ENCODE peak calls at places on chromosomes 7 and 10, in ten cellular contexts. G, F, C, E, K, O, A, T, U and J are unnamed samples.

GRCh38 chr10:59805043-59805442 is 51.8 kb upstream of the MRLN start:
- DNase-seq in G (peak), F (no peak), C (peak), E (peak), K (no peak), O (peak), A (no peak), T (no peak), U (peak), J (peak)

GRCh38 chr7:102270176-102270887 is 16.3 kb upstream of the SH2B2 start:
- DNase-seq in G (no peak), F (no peak), C (no peak), E (no peak), K (no peak), O (no peak), A (no peak), T (no peak), U (no peak), J (no peak)

GRCh38 chr10:6665847-6666246 is 85.8 kb upstream of the PRKCQ start:
- DNase-seq in G (peak), F (no peak), C (no peak), E (no peak), K (no peak), O (no peak), A (no peak), T (no peak), U (no peak), J (peak)

GRCh38 chr7:29430279-29430949 is 133.2 kb upstream of the PRR15 start:
- DNase-seq in G (no peak), F (no peak), C (no peak), E (no peak), K (no peak), O (no peak), A (no peak), T (no peak), U (no peak), J (no peak)

GRCh38 chr7:24963218-24963617 is 16.8 kb downstream of the OSBPL3 start:
- DNase-seq in G (peak), F (no peak), C (no peak), E (peak), K (no peak), O (no peak), A (no peak), T (no peak), U (peak), J (peak)

GRCh38 chr7:143487566-143487965 is 9.9 kb downstream of the TAS2R41 start:
- DNase-seq in G (no peak), F (no peak), C (no peak), E (peak), K (no peak), O (no peak), A (peak), T (peak), U (peak), J (no peak)

GRCh38 chr7:157464111-157464970 is 127.5 kb downstream of the DNAJB6 start:
- DNase-seq in G (no peak), F (no peak), C (peak), E (no peak), K (no peak), O (no peak), A (no peak), T (no peak), U (no peak), J (no peak)

GRCh38 chr10:102988404-102989314 is 70.6 kb downstream of the CNNM2 start:
- DNase-seq in G (no peak), F (peak), C (no peak), E (peak), K (no peak), O (no peak), A (no peak), T (peak), U (peak), J (no peak)

GRCh38 chr10:109866995-109867635 is 56.2 kb downstream of the XPNPEP1 start:
- DNase-seq in G (no peak), F (no peak), C (no peak), E (peak), K (no peak), O (no peak), A (no peak), T (no peak), U (peak), J (no peak)

GRCh38 chr10:122019414-122019975 is 30.5 kb downstream of the TACC2 start:
- DNase-seq in G (no peak), F (peak), C (peak), E (no peak), K (no peak), O (no peak), A (no peak), T (no peak), U (no peak), J (peak)

GRCh38 chr10:97869091-97870042 is 19.7 kb downstream of the GOLGA7B start:
- DNase-seq in G (peak), F (peak), C (peak), E (peak), K (peak), O (peak), A (peak), T (peak), U (peak), J (peak)

GRCh38 chr10:91707236-91707635 is 74.4 kb upstream of the PPP1R3C start:
- DNase-seq in G (no peak), F (no peak), C (no peak), E (no peak), K (no peak), O (no peak), A (no peak), T (no peak), U (no peak), J (no peak)

GRCh38 chr7:122885583-122886356 is 490 bp downstream of the CADPS2 start:
- DNase-seq in G (no peak), F (no peak), C (peak), E (peak), K (no peak), O (peak), A (peak), T (no peak), U (peak), J (peak)

GRCh38 chr10:42952358-42952757 is 124.5 kb upstream of the RET start:
- DNase-seq in G (no peak), F (no peak), C (peak), E (no peak), K (no peak), O (peak), A (no peak), T (peak), U (peak), J (peak)

GRCh38 chr7:26603631-26604030 is 260.8 kb downstream of the SKAP2 start:
- DNase-seq in G (no peak), F (no peak), C (peak), E (peak), K (no peak), O (no peak), A (no peak), T (no peak), U (no peak), J (peak)

GRCh38 chr7:158022601-158023000 is 565.0 kb downstream of the PTPRN2 start:
- DNase-seq in G (no peak), F (no peak), C (no peak), E (no peak), K (no peak), O (no peak), A (no peak), T (no peak), U (no peak), J (no peak)

GRCh38 chr10:36188054-36188453 is 546.0 kb upstream of the FZD8 start:
- DNase-seq in G (no peak), F (no peak), C (peak), E (no peak), K (no peak), O (no peak), A (no peak), T (no peak), U (no peak), J (peak)

GRCh38 chr7:137434530-137434929 is 91.0 kb upstream of the PTN start:
- DNase-seq in G (no peak), F (no peak), C (no peak), E (no peak), K (no peak), O (no peak), A (no peak), T (no peak), U (no peak), J (no peak)

GRCh38 chr10:132303361-132304115 is 4.2 kb downstream of the STK32C start:
- DNase-seq in G (no peak), F (no peak), C (no peak), E (no peak), K (no peak), O (no peak), A (no peak), T (no peak), U (no peak), J (no peak)

GRCh38 chr7:151003572-151003971 is 12.8 kb downstream of the NOS3 start:
- DNase-seq in G (no peak), F (no peak), C (peak), E (no peak), K (no peak), O (no peak), A (no peak), T (no peak), U (no peak), J (no peak)

GRCh38 chr7:66187894-66188293 is 17.2 kb upstream of the TPST1 start:
- DNase-seq in G (no peak), F (no peak), C (no peak), E (peak), K (no peak), O (no peak), A (no peak), T (peak), U (no peak), J (no peak)